ENCODE peak calls at places on chromosomes 13 and 19, in ten cellular contexts. A is GM23338, I is suprapubic skin, F is left ventricle myocardium inferior, B is thyroid gland, O is tibial artery, Q is body of pancreas, W is PC-9, U is ovary, Z is cardiac muscle cell. C is an unnamed sample.

GRCh38 chr13:31699650-31700049 is 39.7 kb upstream of the RXFP2 start:
- DNase-seq in A (peak; percentile 71), I (no peak), F (no peak), B (no peak), O (no peak), Q (no peak), W (no peak), U (no peak), Z (peak; percentile 43), C (no peak)

GRCh38 chr19:38989066-38989605 is 13.6 kb upstream of the FBXO17 start:
- DNase-seq in A (peak; percentile 82), I (no peak), F (no peak), B (no peak), O (no peak), Q (peak; percentile 45), W (peak; percentile 69), U (no peak), Z (no peak), C (no peak)

GRCh38 chr13:74767031-74767430 is 632.8 kb upstream of the KLF12 start:
- DNase-seq in A (no peak), I (no peak), F (no peak), B (no peak), O (no peak), Q (no peak), W (no peak), U (no peak), Z (peak; percentile 78), C (no peak)

GRCh38 chr19:50925734-50926133 is 14.5 kb upstream of the KLK4 start:
- DNase-seq in A (no peak), I (no peak), F (no peak), B (no peak), O (no peak), Q (no peak), W (peak; percentile 77), U (no peak), Z (peak; percentile 31), C (no peak)

GRCh38 chr19:33804021-33804799 is 7.5 kb downstream of the KCTD15 start:
- DNase-seq in A (no peak), I (no peak), F (peak; percentile 71), B (peak; percentile 81), O (peak; percentile 55), Q (peak; percentile 97), W (no peak), U (peak; percentile 83), Z (peak; percentile 80), C (no peak)

GRCh38 chr13:79703772-79704171 is 222.8 kb downstream of the NDFIP2 start:
- DNase-seq in A (no peak), I (no peak), F (no peak), B (no peak), O (no peak), Q (no peak), W (no peak), U (no peak), Z (no peak), C (no peak)

GRCh38 chr19:48290341-48290922 is 20.6 kb downstream of the ZNF114 start:
- DNase-seq in A (peak; percentile 90), I (no peak), F (no peak), B (peak; percentile 35), O (no peak), Q (no peak), W (peak; percentile 53), U (no peak), Z (peak; percentile 46), C (no peak)

GRCh38 chr13:38538412-38538811 is 148.5 kb upstream of the FREM2 start:
- DNase-seq in A (peak; percentile 76), I (no peak), F (no peak), B (no peak), O (no peak), Q (no peak), W (no peak), U (no peak), Z (no peak), C (no peak)

GRCh38 chr19:1019980-1020867 is 699 bp downstream of the TMEM259 start:
- DNase-seq in A (peak; percentile 33), I (no peak), F (no peak), B (peak; percentile 36), O (no peak), Q (no peak), W (no peak), U (peak; percentile 78), Z (no peak), C (peak; percentile 87)

GRCh38 chr19:1018393-1018792 is 2.5 kb downstream of the TMEM259 start:
- DNase-seq in A (no peak), I (no peak), F (no peak), B (no peak), O (no peak), Q (no peak), W (no peak), U (no peak), Z (no peak), C (no peak)

GRCh38 chr19:1020868-1021425 is at the start of gene TMEM259:
- DNase-seq in A (peak; percentile 98), I (peak; percentile 98), F (peak; percentile 97), B (peak; percentile 98), O (peak; percentile 98), Q (peak; percentile 99), W (peak; percentile 82), U (peak; percentile 98), Z (peak; percentile 99), C (peak; percentile 97)

GRCh38 chr19:1018932-1019615 is 1.8 kb downstream of the TMEM259 start:
- DNase-seq in A (no peak), I (no peak), F (peak; percentile 15), B (no peak), O (no peak), Q (no peak), W (no peak), U (no peak), Z (no peak), C (peak; percentile 67)

DNA sequence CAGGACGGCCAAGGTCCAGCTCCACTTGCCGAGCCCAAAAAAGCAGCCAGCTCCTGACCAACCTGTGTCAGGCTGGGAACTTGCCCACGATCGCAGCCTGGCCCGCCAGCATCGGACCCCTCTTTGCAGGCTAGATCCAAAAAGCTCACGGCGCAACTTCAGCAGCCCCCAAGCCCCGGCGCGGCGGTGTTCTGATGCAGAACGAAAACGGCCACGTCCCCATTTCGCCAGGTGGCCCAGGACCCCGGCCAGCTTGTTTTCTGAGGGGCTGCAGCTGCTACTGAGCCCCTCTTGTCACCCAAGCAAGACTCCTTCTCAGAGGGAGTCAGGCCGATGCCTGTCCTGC is 1.3 kb downstream of the TMEM259 start:
- DNase-seq in A (no peak), I (no peak), F (no peak), B (no peak), O (no peak), Q (no peak), W (no peak), U (no peak), Z (no peak), C (peak; percentile 80)
- H3K4me1 ChIP-seq in A (peaks cover 8% of the 10 kb centered on the region), I (peaks cover 68% of the 10 kb centered on the region), F (peaks cover 83% of the 10 kb centered on the region), B (peaks cover 63% of the 10 kb centered on the region), O (peaks cover 62% of the 10 kb centered on the region), Q (peaks cover 66% of the 10 kb centered on the region), W (peaks cover 37% of the 10 kb centered on the region), U (peaks cover 33% of the 10 kb centered on the region), Z (peaks cover 35% of the 10 kb centered on the region), C (peaks cover 49% of the 10 kb centered on the region)

GRCh38 chr13:110306960-110307696 is at the start of the genes COL4A1 and COL4A2:
- DNase-seq in A (peak; percentile 87), I (peak; percentile 80), F (peak; percentile 87), B (peak; percentile 70), O (peak; percentile 78), Q (peak; percentile 47), W (no peak), U (peak; percentile 89), Z (peak; percentile 83), C (peak; percentile 56)
- H3K4me1 ChIP-seq in A (peaks cover 30% of the 10 kb centered on the region), I (peaks cover 40% of the 10 kb centered on the region), F (peaks cover 98% of the 10 kb centered on the region), B (peaks cover 69% of the 10 kb centered on the region), O (peaks cover 30% of the 10 kb centered on the region), Q (peaks cover 74% of the 10 kb centered on the region), W (peaks cover 30% of the 10 kb centered on the region), U (peaks cover 27% of the 10 kb centered on the region), Z (peaks cover 23% of the 10 kb centered on the region), C (peaks cover 28% of the 10 kb centered on the region)

GRCh38 chr13:26254583-26255102 is 714 bp downstream of the CDK8 start:
- DNase-seq in A (peak; percentile 73), I (peak; percentile 87), F (peak; percentile 46), B (peak; percentile 69), O (peak; percentile 41), Q (peak; percentile 61), W (peak; percentile 43), U (peak; percentile 48), Z (peak; percentile 38), C (peak; percentile 67)

GRCh38 chr13:26253787-26254582 is at the start of gene CDK8:
- DNase-seq in A (peak; percentile 90), I (peak; percentile 91), F (peak; percentile 93), B (peak; percentile 90), O (peak; percentile 87), Q (peak; percentile 84), W (peak; percentile 77), U (peak; percentile 91), Z (peak; percentile 93), C (peak; percentile 95)

GRCh38 chr13:26255717-26256277 is 1.9 kb downstream of the CDK8 start:
- DNase-seq in A (no peak), I (no peak), F (no peak), B (no peak), O (no peak), Q (no peak), W (no peak), U (no peak), Z (peak; percentile 23), C (no peak)

GRCh38 chr13:26257049-26257448 is 3.1 kb downstream of the CDK8 start:
- DNase-seq in A (no peak), I (no peak), F (no peak), B (no peak), O (no peak), Q (no peak), W (no peak), U (no peak), Z (no peak), C (no peak)

DNA sequence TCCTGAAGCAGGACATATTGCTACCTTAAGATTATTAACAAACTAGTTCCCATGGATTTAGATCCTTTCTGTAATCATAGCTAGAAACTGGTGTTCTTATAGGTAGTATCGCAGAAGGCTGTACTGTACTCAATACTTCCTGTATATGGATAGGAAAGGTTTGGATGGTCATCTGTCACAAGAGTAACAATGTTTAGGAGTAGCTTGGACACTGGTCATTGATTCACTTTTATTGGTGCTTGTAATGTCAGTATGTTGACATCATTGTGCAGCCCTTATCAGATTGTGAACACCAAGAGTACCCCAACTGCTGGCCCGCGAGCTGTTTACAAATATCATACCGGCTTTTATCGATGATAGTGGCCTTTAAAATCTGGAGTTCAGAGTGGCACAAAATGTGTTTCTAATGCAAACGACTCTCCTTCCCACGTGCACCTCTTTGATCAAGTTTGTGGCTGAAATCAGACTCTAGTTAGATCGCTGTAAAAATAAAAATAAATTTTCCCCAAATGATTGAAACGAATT is 605 bp upstream of the CDK8 start:
- DNase-seq in A (no peak), I (no peak), F (no peak), B (peak; percentile 5), O (no peak), Q (no peak), W (no peak), U (peak; percentile 24), Z (no peak), C (no peak)
- H3K4me1 ChIP-seq in A (peaks cover 19% of the 10 kb centered on the region), I (peaks cover 14% of the 10 kb centered on the region), F (peaks cover 45% of the 10 kb centered on the region), B (peaks cover 10% of the 10 kb centered on the region), O (peaks cover 13% of the 10 kb centered on the region), Q (peaks cover 23% of the 10 kb centered on the region), W (peaks cover 28% of the 10 kb centered on the region), U (no peaks in the 10 kb centered on the region), Z (peaks cover 19% of the 10 kb centered on the region), C (peaks cover 17% of the 10 kb centered on the region)

GRCh38 chr19:45886427-45887310 is 728 bp upstream of the IRF2BP1 start:
- DNase-seq in A (peak; percentile 98), I (peak; percentile 94), F (peak; percentile 91), B (peak; percentile 90), O (peak; percentile 91), Q (peak; percentile 93), W (peak; percentile 89), U (peak; percentile 92), Z (peak; percentile 96), C (peak; percentile 94)

GRCh38 chr19:45883586-45883880 is 2.4 kb downstream of the IRF2BP1 start:
- DNase-seq in A (no peak), I (no peak), F (no peak), B (no peak), O (no peak), Q (no peak), W (no peak), U (no peak), Z (no peak), C (no peak)

GRCh38 chr19:45885556-45886426 is at the start of gene IRF2BP1:
- DNase-seq in A (peak; percentile 97), I (peak; percentile 96), F (peak; percentile 94), B (peak; percentile 93), O (peak; percentile 94), Q (peak; percentile 94), W (peak; percentile 88), U (peak; percentile 91), Z (peak; percentile 95), C (peak; percentile 93)

GRCh38 chr19:45883881-45884681 is 1.9 kb downstream of the IRF2BP1 start:
- DNase-seq in A (no peak), I (no peak), F (no peak), B (no peak), O (no peak), Q (peak; percentile 38), W (no peak), U (peak; percentile 50), Z (no peak), C (no peak)

GRCh38 chr19:45884682-45885555 is 1.0 kb downstream of the IRF2BP1 start:
- DNase-seq in A (peak; percentile 56), I (no peak), F (no peak), B (no peak), O (no peak), Q (peak; percentile 34), W (peak; percentile 26), U (peak; percentile 58), Z (no peak), C (peak; percentile 81)
- H3K4me1 ChIP-seq in A (peaks cover 27% of the 10 kb centered on the region), I (peaks cover 46% of the 10 kb centered on the region), F (peaks cover 51% of the 10 kb centered on the region), B (peaks cover 34% of the 10 kb centered on the region), O (peaks cover 33% of the 10 kb centered on the region), Q (peaks cover 59% of the 10 kb centered on the region), W (peaks cover 18% of the 10 kb centered on the region), U (peaks cover 23% of the 10 kb centered on the region), Z (peaks cover 9% of the 10 kb centered on the region), C (peaks cover 31% of the 10 kb centered on the region)